ENCODE peak calls at places on chromosome 13, in five cellular contexts. T, U, N, W and J are unnamed samples.

GRCh38 chr13:84126671-84127171 is 244.4 kb upstream of the SLITRK1 start:
- DNase-seq in T (no peak), U (no peak), N (no peak), W (no peak), J (no peak)

GRCh38 chr13:30431269-30431950 is 9.1 kb downstream of the UBE2L5 start:
- DNase-seq in T (no peak), U (no peak), N (no peak), W (no peak), J (no peak)

GRCh38 chr13:27638521-27638920 is 16.8 kb downstream of the POLR1D start:
- DNase-seq in T (peak), U (no peak), N (no peak), W (no peak), J (no peak)

GRCh38 chr13:38883783-38884182 is 106.8 kb downstream of the STOML3 start:
- DNase-seq in T (no peak), U (no peak), N (no peak), W (no peak), J (no peak)

GRCh38 chr13:113458218-113459065 is 5.2 kb upstream of the ADPRHL1 start:
- DNase-seq in T (peak), U (no peak), N (no peak), W (no peak), J (no peak)

GRCh38 chr13:43757266-43757665 is 29.5 kb downstream of the ENOX1 start:
- DNase-seq in T (no peak), U (no peak), N (no peak), W (no peak), J (peak)

GRCh38 chr13:59458908-59459579 is 704.7 kb downstream of the DIAPH3 start:
- DNase-seq in T (peak), U (no peak), N (no peak), W (no peak), J (no peak)

GRCh38 chr13:57716295-57716694 is 84.8 kb downstream of the PCDH17 start:
- DNase-seq in T (no peak), U (no peak), N (no peak), W (no peak), J (no peak)

GRCh38 chr13:101751488-101751887 is 299.0 kb downstream of the ITGBL1 start:
- DNase-seq in T (peak), U (no peak), N (no peak), W (no peak), J (no peak)

GRCh38 chr13:75250526-75251183 is 231.3 kb downstream of the TBC1D4 start:
- DNase-seq in T (peak), U (no peak), N (no peak), W (no peak), J (no peak)

GRCh38 chr13:23810842-23811241 is 78.4 kb downstream of the MIPEP start:
- DNase-seq in T (no peak), U (no peak), N (no peak), W (no peak), J (no peak)

GRCh38 chr13:69720278-69720983 is 387.2 kb upstream of the ATXN8OS start:
- DNase-seq in T (no peak), U (no peak), N (no peak), W (no peak), J (no peak)

GRCh38 chr13:78326608-78327007 is 276.7 kb downstream of the POU4F1 start:
- DNase-seq in T (peak), U (no peak), N (no peak), W (no peak), J (no peak)

GRCh38 chr13:44132710-44133109 is 240.9 kb upstream of the SERP2 start:
- DNase-seq in T (peak), U (no peak), N (peak), W (peak), J (no peak)

GRCh38 chr13:48490241-48490640 is 42.6 kb downstream of the RCBTB2 start:
- DNase-seq in T (no peak), U (no peak), N (no peak), W (no peak), J (no peak)

GRCh38 chr13:22061806-22062391 is 391.0 kb downstream of the FGF9 start:
- DNase-seq in T (no peak), U (no peak), N (no peak), W (no peak), J (peak)

GRCh38 chr13:19267746-19268145 is 86.1 kb upstream of the TUBA3C start:
- DNase-seq in T (no peak), U (no peak), N (no peak), W (no peak), J (no peak)

GRCh38 chr13:45830121-45830520 is 21.4 kb downstream of the SIAH3 start:
- DNase-seq in T (no peak), U (no peak), N (no peak), W (no peak), J (no peak)

GRCh38 chr13:80823472-80823871 is 482.5 kb upstream of the SPRY2 start:
- DNase-seq in T (no peak), U (no peak), N (no peak), W (no peak), J (no peak)
- TF ChIP-seq CTCF in T (no peak), U (no peak), N (no peak), W (no peak), J (no peak)

GRCh38 chr13:98348476-98348875 is 171.4 kb upstream of the RNF113B start:
- DNase-seq in T (no peak), U (no peak), N (no peak), W (no peak), J (no peak)

GRCh38 chr13:98351636-98352035 is 174.6 kb upstream of the RNF113B start:
- DNase-seq in T (no peak), U (no peak), N (no peak), W (no peak), J (no peak)

GRCh38 chr13:98352226-98352625 is 175.2 kb upstream of the RNF113B start:
- DNase-seq in T (no peak), U (no peak), N (no peak), W (no peak), J (no peak)

GRCh38 chr13:98350746-98351330 is 173.8 kb upstream of the RNF113B start:
- DNase-seq in T (no peak), U (no peak), N (no peak), W (no peak), J (no peak)

DNA sequence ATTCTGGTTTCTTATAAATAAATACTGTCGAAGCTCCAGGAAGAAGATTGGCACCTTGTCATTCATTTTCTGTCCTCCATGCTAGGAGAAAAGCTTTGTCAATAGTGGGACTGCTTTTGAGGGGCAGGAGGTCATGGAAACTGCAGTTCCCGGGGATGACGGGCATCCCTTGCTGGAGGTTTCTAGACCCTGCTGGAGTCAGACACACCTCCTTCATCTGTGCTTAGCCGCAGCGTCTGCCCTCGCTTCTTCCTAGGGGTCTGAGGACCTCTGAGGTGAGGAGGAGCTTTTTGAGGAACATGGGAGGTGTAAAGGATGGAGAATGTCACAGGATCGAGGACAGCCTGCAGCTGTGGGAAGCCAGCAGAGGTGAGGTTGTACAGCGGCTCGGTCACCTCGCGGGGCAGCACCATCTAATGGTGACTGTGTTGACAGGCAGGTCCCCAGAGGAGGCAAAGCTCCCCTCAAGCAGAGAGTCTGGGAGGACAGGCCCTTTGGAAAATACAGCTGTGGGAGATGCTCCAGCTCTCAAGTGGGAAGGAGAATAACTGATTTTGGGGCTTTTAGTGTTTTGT is 172.7 kb upstream of the RNF113B start:
- DNase-seq in T (no peak), U (no peak), N (no peak), W (no peak), J (no peak)
- TF ChIP-seq CTCF in T (no peak), U (no peak), N (no peak), W (no peak), J (peak)

DNA sequence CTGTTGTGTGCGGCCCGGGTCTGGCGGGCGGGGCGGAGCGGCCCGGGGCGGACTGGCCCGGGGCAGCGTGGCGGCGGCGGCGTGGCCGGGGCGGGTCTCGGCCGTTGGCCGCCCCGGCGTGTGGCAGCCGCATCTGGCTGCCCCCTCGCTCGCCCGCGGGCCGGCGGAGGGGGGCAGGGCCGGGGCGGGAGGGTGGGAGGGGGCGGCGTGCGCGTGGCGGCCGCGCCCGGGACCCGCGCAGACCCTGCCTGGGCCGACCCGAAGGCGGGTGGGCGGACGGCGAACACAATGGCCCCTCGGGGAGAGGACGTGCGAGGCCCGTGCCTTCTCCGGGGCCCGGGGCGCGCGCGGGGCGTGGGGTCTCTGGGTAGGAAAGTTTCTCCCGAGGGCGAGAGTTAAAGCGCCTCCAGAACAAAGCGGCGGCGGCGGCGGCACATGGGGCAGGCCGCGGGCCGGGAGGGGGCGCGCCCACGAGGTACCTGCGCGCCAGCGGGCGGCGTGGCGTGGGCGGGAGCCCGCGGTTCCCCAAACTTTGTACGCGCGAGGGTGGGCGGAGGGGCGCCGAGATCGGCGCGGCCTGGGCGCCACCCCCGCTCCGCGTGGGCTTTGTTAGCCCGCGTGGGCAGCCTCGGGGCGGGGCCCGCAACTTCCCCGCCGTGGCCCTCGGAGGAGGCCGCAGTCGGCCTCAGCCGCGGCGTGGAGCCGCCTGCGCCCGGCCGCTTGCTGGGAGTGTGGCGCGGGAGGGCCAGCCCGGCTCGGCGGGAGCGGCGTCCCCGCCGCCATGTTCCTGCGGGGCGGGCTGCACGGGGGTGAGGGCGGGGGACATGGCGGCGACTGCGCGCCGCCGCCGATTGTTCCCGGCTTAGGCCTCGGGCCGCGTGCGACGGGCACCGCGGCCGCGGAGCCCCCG is 764 bp downstream of the MIR17HG start:
- DNase-seq in T (no peak), U (peak), N (peak), W (peak), J (no peak)
- TF ChIP-seq CTCF in T (no peak), U (no peak), N (no peak), W (no peak), J (no peak)

DNA sequence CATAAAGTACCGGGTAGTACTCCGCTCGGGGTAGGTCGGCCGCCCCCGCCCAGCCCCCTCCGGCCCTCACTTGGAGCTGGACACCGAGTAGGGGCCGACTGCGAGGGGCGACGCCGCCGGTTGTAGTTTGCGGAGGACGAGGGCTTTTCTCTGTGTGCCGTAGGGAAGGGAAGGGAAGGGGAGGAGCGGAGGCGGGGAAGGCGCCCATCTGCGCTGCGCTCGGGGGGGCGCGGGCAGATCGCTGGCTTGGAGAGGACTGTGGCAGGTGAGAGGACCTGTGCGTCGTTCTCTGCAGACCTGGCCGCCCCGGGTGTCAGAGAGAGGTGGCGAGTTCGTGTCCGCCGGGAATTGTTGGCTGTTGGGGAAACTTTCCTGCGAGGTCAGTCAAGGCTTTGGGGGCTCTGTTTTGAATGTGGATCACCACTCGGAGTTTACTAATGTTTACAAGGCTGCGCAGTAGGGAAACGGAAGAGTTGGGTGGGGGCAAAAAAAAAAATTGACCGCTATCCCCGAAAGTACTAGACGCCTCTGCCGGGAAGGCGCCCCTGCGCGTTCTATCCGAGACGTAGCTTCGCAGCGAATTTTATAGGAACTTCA is 1.4 kb downstream of the ING1 start:
- DNase-seq in T (peak), U (peak), N (peak), W (peak), J (no peak)
- TF ChIP-seq CTCF in T (peak), U (no peak), N (peak), W (no peak), J (no peak)

GRCh38 chr13:94112227-94112626 is 367.3 kb downstream of the DCT start:
- DNase-seq in T (peak), U (no peak), N (no peak), W (peak), J (no peak)
- TF ChIP-seq CTCF in T (no peak), U (no peak), N (no peak), W (no peak), J (no peak)

DNA sequence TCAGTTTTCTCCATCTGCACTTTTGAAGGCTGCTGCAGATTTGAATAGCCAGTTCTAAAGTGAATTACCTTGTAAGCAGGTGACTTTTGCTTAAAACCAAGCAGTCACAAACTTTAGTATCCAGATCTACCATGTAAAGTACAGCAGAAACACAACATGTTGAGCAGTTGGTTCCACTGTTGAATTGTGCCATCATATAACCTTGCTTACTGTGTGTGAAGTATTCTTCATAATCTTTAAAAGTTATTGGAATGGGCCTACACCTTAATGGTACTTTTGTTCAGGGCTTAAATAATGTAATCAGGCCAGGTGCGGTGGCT is 23.2 kb upstream of the MTUS2 start:
- DNase-seq in T (no peak), U (no peak), N (no peak), W (no peak), J (no peak)
- TF ChIP-seq CTCF in T (no peak), U (no peak), N (peak), W (no peak), J (no peak)